ENCODE peak calls at places on chromosome 10, in four cellular contexts. Y, D, I and Z are unnamed samples.

GRCh38 chr10:21803374-21803773 is 200.2 kb downstream of the DNAJC1 start:
- DNase-seq in I (no peak), Y (no peak), D (no peak), Z (no peak)

GRCh38 chr10:26455567-26456315 is 17.6 kb downstream of the APBB1IP start:
- DNase-seq in D (no peak), I (no peak), Y (no peak), Z (no peak)

GRCh38 chr10:89575037-89575436 is 39.6 kb upstream of the SLC16A12 start:
- DNase-seq in D (no peak), Y (no peak), I (no peak), Z (no peak)

GRCh38 chr10:108393111-108393510 is 1228.6 kb upstream of the SORCS1 start:
- DNase-seq in D (peak), I (no peak), Y (no peak), Z (no peak)

GRCh38 chr10:77889277-77889903 is 37.2 kb downstream of the DLG5 start:
- DNase-seq in D (no peak), Y (peak), I (no peak), Z (no peak)

GRCh38 chr10:126509211-126509610 is 120.9 kb upstream of the ADAM12 start:
- DNase-seq in I (no peak), Y (no peak), D (no peak), Z (no peak)

GRCh38 chr10:25811141-25811685 is 122.8 kb upstream of the MYO3A start:
- DNase-seq in I (no peak), D (no peak), Y (no peak), Z (no peak)

GRCh38 chr10:77448226-77448625 is 189.4 kb downstream of the KCNMA1 start:
- DNase-seq in D (no peak), Y (peak), I (no peak), Z (no peak)

DNA sequence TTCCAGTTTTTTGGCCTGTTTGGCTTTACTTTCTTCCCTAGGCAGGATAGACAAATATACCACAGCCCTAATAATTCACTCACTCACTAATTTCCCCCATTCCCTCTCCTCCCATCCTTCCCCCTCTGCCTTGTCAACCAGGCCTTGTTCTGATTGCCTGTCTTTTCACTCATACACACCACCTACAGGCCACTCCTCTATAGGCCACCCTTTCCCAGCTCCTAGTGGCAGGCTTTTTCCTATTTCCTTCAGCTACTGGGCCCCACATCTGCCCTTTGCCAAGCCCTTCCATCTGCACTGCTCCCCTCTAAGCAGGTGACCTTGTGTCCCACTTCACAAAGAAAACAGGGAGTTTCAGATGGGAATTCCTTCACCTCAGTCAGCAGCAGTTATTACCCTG is 59.8 kb upstream of the MSRB2 start:
- DNase-seq in I (no peak), Y (no peak), D (no peak), Z (no peak)
- TF ChIP-seq CTCF in I (no peak), Y (no peak), D (peak), Z (peak)

GRCh38 chr10:104556831-104557230 is 84.3 kb upstream of the SORCS3 start:
- DNase-seq in Y (no peak), D (no peak), I (no peak), Z (no peak)

GRCh38 chr10:104557966-104558365 is 83.1 kb upstream of the SORCS3 start:
- DNase-seq in D (no peak), I (no peak), Y (no peak), Z (no peak)

GRCh38 chr10:104563051-104563450 is 78.0 kb upstream of the SORCS3 start:
- DNase-seq in Y (no peak), I (no peak), D (no peak), Z (no peak)

DNA sequence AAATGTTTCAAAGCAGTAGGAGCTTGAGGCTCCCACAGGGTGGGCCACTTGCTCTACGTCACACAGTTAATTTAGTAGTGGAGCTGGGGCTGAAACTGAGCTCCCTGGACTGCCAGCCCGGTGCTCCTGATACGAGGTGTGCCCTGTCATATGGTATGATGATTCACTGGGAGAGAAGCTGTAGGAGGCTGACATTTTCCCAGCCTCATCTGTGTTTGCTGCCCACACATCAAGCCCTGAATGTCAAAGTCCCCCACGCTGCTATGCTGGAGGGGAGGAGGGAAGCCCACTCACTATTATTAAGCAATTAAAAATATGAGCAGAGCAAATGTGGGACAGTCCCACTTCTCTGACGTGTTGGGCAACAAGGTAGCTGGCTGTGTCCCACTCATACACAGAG is 81.2 kb upstream of the SORCS3 start:
- DNase-seq in I (no peak), Y (no peak), D (no peak), Z (no peak)
- H3K4me3 ChIP-seq in I (no peak), Y (no peak), D (no peak), Z (no peak)

DNA sequence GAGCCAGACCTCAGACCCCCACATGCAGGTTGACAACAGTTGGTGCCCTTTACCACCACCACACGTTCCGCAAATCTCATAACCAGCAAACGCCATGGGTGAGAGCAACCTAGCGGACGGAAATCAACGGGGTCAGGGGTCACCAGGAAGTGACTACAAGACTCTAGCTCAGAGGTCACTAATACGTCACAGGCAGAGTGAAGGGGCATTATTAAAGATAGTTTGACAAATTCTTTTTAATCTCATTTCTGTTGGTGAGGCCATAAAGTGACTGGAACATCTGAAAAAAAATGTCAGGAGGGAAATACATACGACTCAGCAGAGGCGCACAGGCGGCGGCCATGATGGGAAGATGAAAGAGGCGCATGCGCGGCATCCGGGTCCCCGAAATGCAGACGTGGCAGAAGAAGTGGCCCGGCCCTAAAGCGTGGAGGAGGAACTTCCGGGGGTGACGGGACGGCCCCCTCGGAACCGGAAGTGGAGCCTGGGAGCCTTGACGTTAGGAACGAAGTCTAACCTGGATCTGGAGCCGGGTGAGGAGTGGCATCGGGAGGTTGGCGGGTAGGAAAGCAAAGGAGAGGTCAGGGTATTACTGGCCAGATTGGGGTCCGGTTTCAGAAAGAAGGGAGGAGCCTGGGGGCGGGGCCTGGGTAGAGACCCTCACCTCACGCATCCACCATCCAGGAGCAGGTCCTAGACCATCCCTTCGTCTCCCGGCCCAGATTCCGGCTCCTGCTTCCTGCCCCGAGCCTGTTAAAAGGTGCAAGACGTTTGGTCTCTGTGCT is at the start of gene SEC24C:
- DNase-seq in Y (peak), D (peak), I (peak), Z (peak)
- TF ChIP-seq CTCF in Y (no peak), D (no peak), I (no peak), Z (no peak)

GRCh38 chr10:116707981-116708380 is 34.4 kb downstream of the HSPA12A start:
- DNase-seq in Y (no peak), I (no peak), D (no peak), Z (no peak)
- H3K4me3 ChIP-seq in Y (no peak), I (no peak), D (no peak), Z (no peak)